ENCODE peak calls at places on chromosomes 12 and 14, in eight cellular contexts. V is body of pancreas, F is transverse colon, B is heart left ventricle, J is thyroid gland, Y is testis, O is A549, T is ovary. C is an unnamed sample.
A peak's percentile ranks its signal among the peaks of the same experiment; 100 is the strongest.

GRCh38 chr12:89991807-89992206 is 283.2 kb upstream of the ATP2B1 start:
- DNase-seq in V (no peak), F (no peak), B (no peak), J (no peak), Y (no peak), O (no peak), T (no peak), C (no peak)

GRCh38 chr12:83140135-83140534 is 453.4 kb downstream of the TMTC2 start:
- DNase-seq in V (no peak), F (no peak), B (no peak), J (no peak), Y (no peak), O (no peak), T (no peak), C (no peak)

GRCh38 chr12:113103756-113104450 is 31.7 kb downstream of the RASAL1 start:
- DNase-seq in V (peak; percentile 59), F (peak; percentile 32), B (no peak), J (peak; percentile 75), Y (peak; percentile 36), O (peak; percentile 36), T (no peak), C (no peak)

GRCh38 chr14:89165189-89165809 is 251.7 kb downstream of the FOXN3 start:
- DNase-seq in V (peak; percentile 21), F (no peak), B (no peak), J (no peak), Y (no peak), O (no peak), T (no peak), C (no peak)

GRCh38 chr14:37246427-37246829 is 48.7 kb downstream of the MIPOL1 start:
- DNase-seq in V (peak; percentile 21), F (no peak), B (no peak), J (no peak), Y (no peak), O (peak; percentile 61), T (no peak), C (no peak)

GRCh38 chr12:90621927-90622326 is 333.0 kb downstream of the CCER1 start:
- DNase-seq in V (no peak), F (no peak), B (no peak), J (no peak), Y (no peak), O (no peak), T (no peak), C (no peak)

GRCh38 chr12:104695453-104696148 is 238.9 kb downstream of the CHST11 start:
- DNase-seq in V (no peak), F (peak; percentile 22), B (no peak), J (peak; percentile 80), Y (no peak), O (no peak), T (no peak), C (peak; percentile 71)

GRCh38 chr14:91361236-91361811 is 56.3 kb downstream of the CCDC88C start:
- DNase-seq in V (peak; percentile 59), F (no peak), B (no peak), J (no peak), Y (no peak), O (no peak), T (no peak), C (no peak)

DNA sequence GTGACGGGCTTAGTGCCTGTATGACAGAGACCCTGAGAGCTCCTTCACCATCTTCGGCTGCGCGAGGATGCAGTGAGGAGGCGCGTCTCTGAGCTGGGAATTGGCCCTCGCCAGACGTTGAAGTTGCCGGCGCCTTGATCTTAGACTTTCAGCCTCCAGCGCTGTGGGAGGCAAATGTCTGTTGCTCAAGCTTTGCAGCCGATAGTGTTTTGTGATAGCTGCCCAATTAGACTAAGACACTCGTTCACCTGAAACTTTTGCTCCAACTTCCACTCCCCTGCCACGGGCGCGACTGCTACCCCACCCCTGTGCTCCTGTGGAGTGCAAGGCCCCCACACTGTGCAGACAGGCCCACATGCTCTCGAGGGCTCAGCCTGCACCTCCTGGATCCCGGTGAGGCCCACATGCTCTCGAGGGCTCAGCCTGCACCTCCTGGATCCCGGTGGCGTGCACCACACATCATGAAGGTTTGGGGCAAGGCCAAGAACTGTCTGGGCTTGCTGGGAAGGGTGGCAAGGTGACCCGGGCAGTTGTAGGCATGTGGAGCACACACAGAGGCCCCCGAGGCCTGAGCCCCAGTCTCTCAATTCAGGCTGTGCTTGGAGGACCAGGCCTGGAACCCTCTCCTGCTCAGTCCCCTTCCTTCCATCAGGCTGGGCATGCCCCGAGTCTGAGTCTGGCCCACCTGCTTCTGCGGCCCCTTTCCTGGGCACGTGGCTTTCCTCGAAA is 324.6 kb downstream of the TMEM121 start:
- DNase-seq in V (no peak), F (no peak), B (peak; percentile 51), J (no peak), Y (peak; percentile 7), O (no peak), T (peak; percentile 12), C (peak; percentile 30)
- H3K9me3 ChIP-seq in V (no peaks in the 10 kb centered on the region), F (no peaks in the 10 kb centered on the region), B (no peaks in the 10 kb centered on the region), J (no peaks in the 10 kb centered on the region), Y (no peaks in the 10 kb centered on the region), O (no peaks in the 10 kb centered on the region), T (no peaks in the 10 kb centered on the region), C (no peaks in the 10 kb centered on the region)

GRCh38 chr14:92759300-92759678 is 10.9 kb upstream of the LGMN start:
- DNase-seq in V (no peak), F (peak; percentile 18), B (no peak), J (peak; percentile 29), Y (no peak), O (peak; percentile 51), T (no peak), C (peak; percentile 54)

GRCh38 chr14:92753250-92753649 is 4.8 kb upstream of the LGMN start:
- DNase-seq in V (peak; percentile 46), F (no peak), B (no peak), J (no peak), Y (no peak), O (no peak), T (no peak), C (no peak)

GRCh38 chr14:92754956-92755355 is 6.5 kb upstream of the LGMN start:
- DNase-seq in V (peak; percentile 41), F (no peak), B (no peak), J (peak; percentile 40), Y (no peak), O (no peak), T (no peak), C (no peak)

GRCh38 chr14:92751819-92752218 is 3.4 kb upstream of the LGMN start:
- DNase-seq in V (no peak), F (no peak), B (no peak), J (no peak), Y (no peak), O (no peak), T (no peak), C (no peak)

DNA sequence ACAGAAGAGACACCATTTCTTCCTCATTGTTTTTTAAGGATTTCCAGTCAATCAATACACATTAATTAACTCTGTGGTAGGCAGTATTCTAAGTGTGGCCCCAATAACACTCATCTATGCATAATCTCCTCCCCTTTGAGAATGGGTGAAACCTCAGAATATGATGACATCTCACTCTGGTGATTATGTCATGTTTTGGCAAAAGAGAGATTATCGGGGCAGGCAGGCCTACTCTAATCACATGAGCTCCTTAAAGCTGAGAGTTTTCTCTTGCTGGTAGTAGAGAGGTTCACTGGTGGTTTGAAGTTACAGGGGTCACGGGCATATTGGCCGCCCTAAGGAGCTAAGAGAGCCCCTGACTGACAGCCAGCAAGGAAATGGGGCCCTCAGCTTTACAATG is 7.1 kb upstream of the LGMN start:
- DNase-seq in V (no peak), F (no peak), B (no peak), J (no peak), Y (no peak), O (no peak), T (no peak), C (no peak)
- TF ChIP-seq POLR2A in V (no peak), F (no peak), B (no peak), J (no peak), Y (no peak), O (no peak), T (no peak), C (no peak)

GRCh38 chr12:3077572-3078081 is 448 bp downstream of the TSPAN9 start:
- DNase-seq in V (peak; percentile 21), F (peak; percentile 31), B (peak; percentile 71), J (peak; percentile 31), Y (peak; percentile 43), O (no peak), T (peak; percentile 75), C (peak; percentile 53)

GRCh38 chr12:3075315-3075714 is 1.9 kb upstream of the TSPAN9 start:
- DNase-seq in V (no peak), F (no peak), B (peak; percentile 4), J (no peak), Y (no peak), O (no peak), T (no peak), C (no peak)

GRCh38 chr12:3078086-3078820 is 1.1 kb downstream of the TSPAN9 start:
- DNase-seq in V (no peak), F (no peak), B (peak; percentile 51), J (no peak), Y (no peak), O (no peak), T (no peak), C (no peak)

GRCh38 chr12:3073438-3074255 is 3.5 kb upstream of the TSPAN9 start:
- DNase-seq in V (peak; percentile 82), F (peak; percentile 88), B (peak; percentile 89), J (peak; percentile 89), Y (peak; percentile 87), O (peak; percentile 89), T (peak; percentile 91), C (peak; percentile 63)

DNA sequence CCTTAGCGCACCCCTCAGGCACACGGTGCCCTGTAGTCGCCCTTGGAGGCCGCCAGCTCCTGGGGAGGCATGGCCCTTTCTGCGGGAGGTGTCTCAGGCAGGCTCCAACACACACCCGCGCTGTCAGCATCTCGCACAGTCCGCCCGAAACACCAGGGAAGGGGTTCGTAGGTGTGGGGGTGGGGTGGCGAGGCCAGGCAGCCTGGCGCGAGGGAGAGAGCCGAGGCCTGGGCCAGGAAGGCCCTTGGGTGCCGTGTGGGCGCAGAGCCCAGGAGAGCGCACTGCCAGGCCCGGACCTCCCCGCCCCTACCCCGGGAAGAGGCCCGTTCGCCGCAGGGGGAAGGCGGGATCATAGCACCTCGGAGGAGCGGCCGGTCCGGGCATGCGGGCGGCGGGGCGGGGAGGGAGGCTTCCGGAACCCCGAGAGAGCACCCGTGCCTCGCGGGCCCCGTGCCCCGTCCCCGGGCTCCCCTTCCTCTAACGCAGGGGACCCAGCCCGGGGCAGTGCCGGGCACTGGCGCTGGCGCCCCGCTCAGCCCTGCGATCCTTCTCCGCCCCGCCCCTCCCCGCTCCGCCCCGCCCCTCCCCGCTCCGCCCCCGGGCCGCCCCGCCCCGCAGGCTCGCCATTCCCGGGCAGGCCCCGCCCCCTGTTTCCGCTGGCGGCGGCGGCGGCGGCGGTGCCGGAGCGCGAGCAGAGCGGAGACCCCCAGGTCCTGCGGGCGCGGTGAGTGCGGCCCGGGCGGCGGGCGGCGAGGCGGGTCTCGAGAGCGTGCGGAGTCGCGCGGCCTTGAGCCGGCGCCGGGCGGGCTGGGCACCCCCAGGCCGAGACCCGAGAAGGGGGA is at the start of gene TSPAN9:
- DNase-seq in V (peak; percentile 88), F (peak; percentile 76), B (peak; percentile 90), J (peak; percentile 91), Y (peak; percentile 77), O (peak; percentile 74), T (peak; percentile 85), C (peak; percentile 63)
- TF ChIP-seq CTCF in V (no peak), F (no peak), B (no peak), J (no peak), Y (no peak), O (no peak), T (no peak), C (no peak)

GRCh38 chr12:14607561-14607960 is 39.9 kb upstream of the PLBD1 start:
- DNase-seq in V (no peak), F (no peak), B (no peak), J (no peak), Y (no peak), O (no peak), T (no peak), C (no peak)

GRCh38 chr12:14602128-14602527 is 34.4 kb upstream of the PLBD1 start:
- DNase-seq in V (no peak), F (no peak), B (no peak), J (no peak), Y (no peak), O (no peak), T (no peak), C (no peak)

GRCh38 chr12:14601692-14602091 is 34.0 kb upstream of the PLBD1 start:
- DNase-seq in V (no peak), F (no peak), B (no peak), J (no peak), Y (no peak), O (no peak), T (no peak), C (no peak)

DNA sequence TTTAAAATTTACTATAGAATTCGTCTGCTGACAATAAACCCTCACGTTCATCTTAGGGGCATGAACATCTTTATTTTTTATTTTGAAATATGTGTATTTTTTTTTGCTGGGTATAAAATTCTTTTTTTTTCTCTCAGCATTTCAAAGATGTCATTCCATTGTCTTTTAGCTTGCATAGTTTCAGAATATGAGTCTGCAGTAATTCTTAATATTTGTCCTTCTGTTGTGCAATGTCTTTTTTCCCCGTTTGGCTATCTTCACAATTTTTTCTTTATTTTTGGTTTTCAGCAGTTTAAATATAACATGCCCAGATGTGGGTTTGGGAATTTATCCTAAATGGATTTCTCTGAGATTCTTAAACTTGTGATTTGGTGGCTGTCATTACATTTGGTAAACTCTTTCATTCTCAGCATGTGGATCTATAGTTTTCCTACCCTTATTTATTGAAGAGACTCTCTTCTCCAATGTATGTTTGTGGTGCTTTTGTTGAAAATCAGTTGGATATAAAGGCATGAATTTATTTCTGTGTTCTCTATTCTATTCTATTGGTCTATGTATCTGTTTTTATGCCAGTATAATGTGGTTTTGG is 37.8 kb upstream of the PLBD1 start:
- DNase-seq in V (no peak), F (no peak), B (no peak), J (no peak), Y (no peak), O (peak; percentile 6), T (no peak), C (no peak)
- H3K9me3 ChIP-seq in V (no peaks in the 10 kb centered on the region), F (peaks cover 52% of the 10 kb centered on the region), B (peaks cover 5% of the 10 kb centered on the region), J (no peaks in the 10 kb centered on the region), Y (no peaks in the 10 kb centered on the region), O (peaks cover 38% of the 10 kb centered on the region), T (no peaks in the 10 kb centered on the region), C (no peaks in the 10 kb centered on the region)

C was measured in Peyer's patch.